ENCODE peak calls at places on chromosomes 4 and X, in four cellular contexts. F is sigmoid colon, V is suprapubic skin, O is HCT116. P is an unnamed sample.
A peak's percentile ranks its signal among the peaks of the same experiment; 100 is the strongest.

GRCh38 chr4:169620846-169621228 is 459 bp downstream of the CLCN3 start:
- DNase-seq in F (no peak), V (no peak), O (no peak), P (no peak)

GRCh38 chr4:112521123-112522116 is 5.4 kb upstream of the NEUROG2 start:
- DNase-seq in F (no peak), V (no peak), O (no peak), P (no peak)

GRCh38 chr4:150032541-150032940 is 45.7 kb upstream of the DCLK2 start:
- DNase-seq in F (no peak), V (no peak), O (no peak), P (no peak)

GRCh38 chr4:153075256-153075630 is 129.0 kb upstream of the TRIM2 start:
- DNase-seq in F (no peak), V (no peak), O (no peak), P (no peak)

GRCh38 chr4:186606593-186606992 is 51.2 kb upstream of the MTNR1A start:
- DNase-seq in F (no peak), V (no peak), O (no peak), P (no peak)

GRCh38 chr4:57037982-57038604 is 59.4 kb downstream of the POLR2B start:
- DNase-seq in F (peak; percentile 82), V (no peak), O (peak; percentile 23), P (peak; percentile 63)

GRCh38 chrX:51893931-51894696 is 691 bp downstream of the MAGED1 start:
- DNase-seq in F (peak; percentile 69), V (no peak), O (no peak), P (no peak)

GRCh38 chrX:12903646-12904045 is 2.8 kb upstream of the TLR8 start:
- DNase-seq in F (no peak), V (no peak), O (no peak), P (no peak)

GRCh38 chrX:22629105-22629725 is 356.5 kb downstream of the CBLL2 start:
- DNase-seq in F (no peak), V (no peak), O (no peak), P (no peak)

GRCh38 chr4:25795566-25796454 is 67.0 kb downstream of the SEL1L3 start:
- DNase-seq in F (no peak), V (no peak), O (no peak), P (no peak)

GRCh38 chrX:44183329-44183728 is 160.1 kb downstream of the EFHC2 start:
- DNase-seq in F (no peak), V (no peak), O (no peak), P (no peak)

GRCh38 chr4:107845721-107846120 is 21.0 kb downstream of the SGMS2 start:
- DNase-seq in F (no peak), V (no peak), O (no peak), P (no peak)

GRCh38 chrX:17596546-17597205 is 140.6 kb upstream of the SCML1 start:
- DNase-seq in F (no peak), V (no peak), O (no peak), P (no peak)

GRCh38 chr4:33494150-33494549 is 2750.2 kb downstream of the ARAP2 start:
- DNase-seq in F (no peak), V (no peak), O (no peak), P (no peak)

GRCh38 chr4:185933078-185933581 is 121.1 kb upstream of the SORBS2 start:
- DNase-seq in F (no peak), V (no peak), O (no peak), P (no peak)

GRCh38 chrX:121301822-121302221 is 254.4 kb downstream of the GLUD2 start:
- DNase-seq in F (no peak), V (no peak), O (no peak), P (no peak)

GRCh38 chrX:97310373-97310772 is 426.7 kb downstream of the RPA4 start:
- DNase-seq in F (no peak), V (no peak), O (no peak), P (no peak)
- TF ChIP-seq POLR2AphosphoS5 in F (no peak), V (no peak), O (no peak), P (no peak)

GRCh38 chr4:128286474-128287158 is 997 bp downstream of the PGRMC2 start:
- DNase-seq in F (no peak), V (no peak), O (peak; percentile 22), P (no peak)
- TF ChIP-seq POLR2A in F (no peak), V (no peak), O (no peak), P (no peak)

DNA sequence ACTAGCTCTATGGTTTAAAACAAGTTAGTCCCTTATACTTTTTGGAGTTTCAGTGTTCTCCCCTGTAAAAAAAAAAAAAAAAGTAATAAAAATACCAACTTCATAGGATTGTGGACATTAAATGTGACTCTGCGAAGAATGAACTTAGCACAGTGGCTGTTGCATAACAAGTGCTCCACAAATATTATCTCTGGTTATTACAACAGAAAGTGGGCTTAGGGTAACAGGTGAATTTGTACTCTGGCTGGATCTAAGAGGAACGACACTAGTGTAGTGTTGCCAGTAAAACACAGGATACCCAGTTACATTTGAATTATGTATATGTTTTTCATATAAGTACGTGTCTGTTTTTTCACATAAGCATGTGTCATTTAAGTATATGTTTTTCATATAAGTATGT is 360.3 kb upstream of the CXorf51B start:
- DNase-seq in F (no peak), V (no peak), O (no peak), P (no peak)
- H3K9me3 ChIP-seq in F (no peaks in the 10 kb centered on the region), V (no peaks in the 10 kb centered on the region), O (no peaks in the 10 kb centered on the region), P (no peaks in the 10 kb centered on the region)

GRCh38 chrX:68429216-68429615 is 4.1 kb downstream of the OPHN1 start:
- DNase-seq in F (no peak), V (no peak), O (no peak), P (no peak)

GRCh38 chrX:68431836-68432235 is 1.5 kb downstream of the OPHN1 start:
- DNase-seq in F (no peak), V (no peak), O (no peak), P (no peak)

GRCh38 chrX:68433981-68434299 is 645 bp upstream of the OPHN1 start:
- DNase-seq in F (no peak), V (no peak), O (no peak), P (no peak)

GRCh38 chrX:68432648-68433047 is 647 bp downstream of the OPHN1 start:
- DNase-seq in F (no peak), V (no peak), O (no peak), P (no peak)

DNA sequence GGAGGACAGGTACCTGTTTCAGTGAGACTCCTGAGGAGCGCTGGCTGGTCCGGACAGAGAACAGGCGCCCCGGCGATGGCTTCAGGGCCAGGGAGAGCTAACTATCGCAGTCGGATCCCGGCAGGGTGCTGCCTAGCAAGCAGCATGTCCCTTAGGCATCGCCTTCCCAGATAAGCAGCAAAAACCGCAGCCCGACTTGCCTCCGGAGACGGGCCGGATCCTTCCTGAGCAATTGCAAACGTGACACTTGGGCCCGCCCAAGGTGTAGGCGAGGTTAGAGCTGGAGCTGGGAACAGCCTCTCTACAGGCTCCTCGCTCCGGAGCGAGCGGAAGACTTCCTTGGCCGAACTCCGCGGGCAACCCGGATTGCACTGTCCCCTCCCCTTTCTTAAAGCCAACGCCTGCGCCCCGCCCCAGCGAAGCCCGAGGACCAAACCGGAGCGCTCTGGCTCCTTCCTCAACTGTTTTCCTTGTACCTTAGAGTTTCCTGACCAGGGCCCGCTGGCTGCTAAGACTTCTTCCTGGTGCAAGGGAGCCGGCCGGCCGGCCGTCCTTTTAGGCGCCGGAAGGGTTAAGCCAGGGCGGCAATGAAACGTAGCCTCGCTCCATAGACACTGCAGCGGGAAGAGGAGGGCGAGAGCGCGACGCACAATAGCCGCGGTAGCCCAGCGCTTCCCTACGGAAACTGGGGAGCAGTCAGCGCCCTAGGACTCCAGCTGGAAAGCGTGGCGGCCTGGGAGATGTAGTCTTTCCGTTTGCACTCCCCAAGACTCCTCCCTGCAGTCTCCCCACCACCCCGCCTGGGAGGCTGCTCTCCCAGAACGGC is at the start of gene OPHN1:
- DNase-seq in F (peak; percentile 90), V (peak; percentile 80), O (peak; percentile 55), P (peak; percentile 57)
- TF ChIP-seq POLR2AphosphoS5 in F (no peak), V (no peak), O (peak; percentile 71), P (no peak)

GRCh38 chr4:141328550-141329173 is 108.0 kb downstream of the ZNF330 start:
- DNase-seq in F (no peak), V (no peak), O (no peak), P (no peak)
- TF ChIP-seq POLR2A in F (no peak), V (no peak), O (no peak), P (no peak)